ENCODE peak calls at places on chromosomes 16 and 17, in ten cellular contexts. J is HT1080; H is CD4-positive, alpha-beta T cell; P is HCEC 1CT; Q is dorsolateral prefrontal cortex; L is GM23338; D is skeletal muscle cell; X is amygdala; T is T follicular helper cell; G is GM04504. O is an unnamed sample.

GRCh38 chr17:36791961-36792475 is 145.3 kb upstream of the LHX1 start:
- DNase-seq in J (no peak), H (no peak), P (no peak), Q (no peak), L (no peak), D (no peak), X (no peak), T (no peak), G (no peak), O (no peak)

GRCh38 chr16:12757546-12757945 is 46.1 kb downstream of the CPPED1 start:
- DNase-seq in J (no peak), H (no peak), P (no peak), Q (no peak), L (no peak), D (no peak), X (no peak), T (no peak), G (no peak), O (no peak)

GRCh38 chr17:45786349-45786748 is 2.2 kb downstream of the CRHR1 start:
- DNase-seq in J (no peak), H (no peak), P (no peak), Q (no peak), L (no peak), D (no peak), X (no peak), T (no peak), G (no peak), O (no peak)

GRCh38 chr16:61936522-61936921 is 99.7 kb downstream of the CDH8 start:
- DNase-seq in J (no peak), H (no peak), P (no peak), Q (no peak), L (peak; percentile 55), D (no peak), X (no peak), T (no peak), G (no peak), O (no peak)

GRCh38 chr16:23987443-23987842 is 151.7 kb downstream of the PRKCB start:
- DNase-seq in J (no peak), H (no peak), P (no peak), Q (no peak), L (no peak), D (no peak), X (no peak), T (no peak), G (no peak), O (no peak)

GRCh38 chr17:64707077-64707591 is 45.0 kb upstream of the SMURF2 start:
- DNase-seq in J (peak; percentile 100), H (no peak), P (peak; percentile 100), Q (no peak), L (peak; percentile 36), D (peak; percentile 97), X (no peak), T (no peak), G (peak; percentile 99), O (peak; percentile 71)

GRCh38 chr16:27579086-27579980 is 29.4 kb downstream of the KATNIP start:
- DNase-seq in J (no peak), H (no peak), P (no peak), Q (no peak), L (no peak), D (peak; percentile 49), X (no peak), T (no peak), G (no peak), O (peak; percentile 53)

GRCh38 chr17:50363217-50364060 is 9.5 kb downstream of the MRPL27 start:
- DNase-seq in J (no peak), H (no peak), P (no peak), Q (peak; percentile 30), L (peak; percentile 97), D (no peak), X (peak; percentile 54), T (no peak), G (no peak), O (no peak)

GRCh38 chr16:865026-865425 is 64.5 kb upstream of the GNG13 start:
- DNase-seq in J (no peak), H (no peak), P (no peak), Q (no peak), L (no peak), D (no peak), X (no peak), T (no peak), G (no peak), O (no peak)

GRCh38 chr16:29858974-29859373 is 4.1 kb downstream of the CDIPT start:
- DNase-seq in J (no peak), H (no peak), P (no peak), Q (no peak), L (no peak), D (no peak), X (no peak), T (no peak), G (no peak), O (no peak)

GRCh38 chr16:19284207-19284606 is 1.3 kb upstream of the CLEC19A start:
- DNase-seq in J (peak; percentile 71), H (no peak), P (no peak), Q (peak; percentile 46), L (no peak), D (no peak), X (peak; percentile 86), T (no peak), G (no peak), O (peak; percentile 90)

GRCh38 chr17:64063088-64063487 is 42.7 kb upstream of the ICAM2 start:
- DNase-seq in J (no peak), H (no peak), P (no peak), Q (no peak), L (no peak), D (no peak), X (no peak), T (no peak), G (no peak), O (no peak)

GRCh38 chr17:35028531-35029262 is 34.8 kb downstream of the RFFL start:
- DNase-seq in J (no peak), H (no peak), P (no peak), Q (no peak), L (no peak), D (no peak), X (no peak), T (no peak), G (no peak), O (no peak)

GRCh38 chr16:20611350-20611902 is 35.3 kb upstream of the ACSM2B start:
- DNase-seq in J (no peak), H (no peak), P (no peak), Q (peak; percentile 94), L (no peak), D (no peak), X (peak; percentile 34), T (no peak), G (no peak), O (no peak)

GRCh38 chr17:8448310-8448709 is 12.6 kb downstream of the NDEL1 start:
- DNase-seq in J (no peak), H (no peak), P (no peak), Q (no peak), L (no peak), D (no peak), X (no peak), T (no peak), G (no peak), O (no peak)

GRCh38 chr17:9645858-9646555 is 690 bp downstream of the USP43 start:
- DNase-seq in J (no peak), H (no peak), P (no peak), Q (no peak), L (peak; percentile 79), D (no peak), X (no peak), T (no peak), G (no peak), O (no peak)

GRCh38 chr16:50925758-50926357 is 184.0 kb downstream of the CYLD start:
- DNase-seq in J (peak; percentile 44), H (no peak), P (peak; percentile 34), Q (no peak), L (no peak), D (no peak), X (no peak), T (no peak), G (no peak), O (peak; percentile 3)

GRCh38 chr17:45973099-45973838 is 25.8 kb upstream of the STH start:
- DNase-seq in J (no peak), H (no peak), P (no peak), Q (peak; percentile 79), L (no peak), D (no peak), X (no peak), T (no peak), G (no peak), O (no peak)

GRCh38 chr16:89087922-89088321 is 5.7 kb upstream of the ACSF3 start:
- DNase-seq in J (no peak), H (no peak), P (no peak), Q (no peak), L (no peak), D (no peak), X (no peak), T (no peak), G (no peak), O (no peak)

GRCh38 chr17:81522491-81523125 is 5.6 kb upstream of the FSCN2 start:
- DNase-seq in J (no peak), H (no peak), P (no peak), Q (no peak), L (no peak), D (no peak), X (no peak), T (no peak), G (no peak), O (no peak)

GRCh38 chr16:73792199-73793108 is 504.2 kb upstream of the PSMD7 start:
- DNase-seq in J (no peak), H (no peak), P (no peak), Q (no peak), L (no peak), D (no peak), X (no peak), T (no peak), G (no peak), O (no peak)

GRCh38 chr16:2152695-2153506 is 2.7 kb upstream of the TRAF7 start:
- DNase-seq in J (peak; percentile 79), H (no peak), P (peak; percentile 32), Q (no peak), L (peak; percentile 37), D (no peak), X (no peak), T (no peak), G (no peak), O (no peak)

GRCh38 chr17:50055055-50055425 is 870 bp upstream of the ITGA3 start:
- DNase-seq in J (peak; percentile 59), H (no peak), P (no peak), Q (peak; percentile 79), L (peak; percentile 84), D (no peak), X (no peak), T (no peak), G (no peak), O (no peak)

GRCh38 chr17:45316271-45317112 is at the start of gene MAP3K14:
- DNase-seq in J (no peak), H (peak; percentile 67), P (peak; percentile 71), Q (peak; percentile 60), L (peak; percentile 79), D (no peak), X (no peak), T (peak; percentile 54), G (no peak), O (no peak)

GRCh38 chr17:57499648-57500049 is 243.3 kb downstream of the MSI2 start:
- DNase-seq in J (no peak), H (no peak), P (no peak), Q (no peak), L (no peak), D (no peak), X (no peak), T (no peak), G (no peak), O (no peak)

GRCh38 chr16:20391045-20391444 is 13.5 kb downstream of the PDILT start:
- DNase-seq in J (no peak), H (no peak), P (no peak), Q (no peak), L (no peak), D (no peak), X (no peak), T (no peak), G (no peak), O (no peak)

GRCh38 chr17:74603032-74603635 is 11.1 kb upstream of the CD300LD start:
- DNase-seq in J (no peak), H (no peak), P (no peak), Q (no peak), L (no peak), D (no peak), X (no peak), T (no peak), G (no peak), O (no peak)

GRCh38 chr17:77454560-77455095 is 313.9 kb downstream of the SEC14L1 start:
- DNase-seq in J (no peak), H (no peak), P (no peak), Q (peak; percentile 10), L (no peak), D (no peak), X (no peak), T (no peak), G (no peak), O (no peak)